ENCODE peak calls at places on chromosomes 7 and 10, in nine cellular contexts. V is T-cell; M is HT-29; Y is psoas muscle; A is activated naive CD8-positive, alpha-beta T cell treated with anti-CD3 and anti-CD28 coated beads, Interleukin-2, amount 10 ng/mL, durations not matched to agents 7 days and 5 days; C is DMS 273 treated with DMSO at 0.1 percent for 48 hours; L is brain pericyte; F is stimulated activated CD4-positive, alpha-beta T cell treated with anti-CD3 and anti-CD28 coated beads, Interleukin-4, amount 100 ng/mL, for 24 hours; Z is Jurkat, Clone E6-1. D is an unnamed sample.

GRCh38 chr7:1559626-1560590 is 3.9 kb upstream of the TMEM184A start:
- DNase-seq in A (no peak), Z (no peak), Y (peak), M (no peak), F (no peak), V (no peak), L (no peak), C (no peak), D (no peak)

GRCh38 chr7:102322202-102322715 is 34.0 kb downstream of the SPDYE6 start:
- DNase-seq in F (no peak), A (no peak), Z (no peak), Y (no peak), M (no peak), V (no peak), L (no peak), C (no peak), D (no peak)

GRCh38 chr10:125868372-125868975 is 12.6 kb downstream of the DHX32 start:
- DNase-seq in V (no peak), Z (peak), F (peak), M (peak), Y (no peak), L (no peak), C (no peak), A (no peak), D (no peak)

GRCh38 chr10:63633677-63634487 is 112.7 kb downstream of the REEP3 start:
- DNase-seq in F (no peak), L (no peak), Z (peak), V (no peak), A (no peak), C (peak), M (peak), Y (no peak), D (peak)

GRCh38 chr7:151755131-151755787 is 121.7 kb downstream of the PRKAG2 start:
- DNase-seq in Y (peak), F (no peak), C (no peak), V (no peak), Z (no peak), A (no peak), M (no peak), L (no peak), D (no peak)

GRCh38 chr7:104779888-104780287 is 234.1 kb upstream of the KMT2E start:
- DNase-seq in C (no peak), V (no peak), F (no peak), M (no peak), L (no peak), Z (no peak), A (no peak), Y (no peak), D (no peak)

GRCh38 chr7:100825760-100826545 is 1.4 kb downstream of the EPHB4 start:
- DNase-seq in M (peak), Y (peak), F (no peak), A (no peak), C (no peak), L (no peak), Z (no peak), V (no peak), D (peak)

GRCh38 chr10:110919349-110919931 is at the start of gene SHOC2:
- DNase-seq in C (no peak), V (peak), A (peak), Z (no peak), F (peak), L (no peak), M (peak), Y (peak), D (no peak)

GRCh38 chr10:60796481-60796880 is 18.2 kb downstream of the CDK1 start:
- DNase-seq in Y (no peak), M (no peak), Z (no peak), L (no peak), A (no peak), V (no peak), F (no peak), C (no peak), D (no peak)

GRCh38 chr10:99966306-99966705 is 43.4 kb downstream of the DNMBP start:
- DNase-seq in V (no peak), Z (no peak), Y (no peak), A (no peak), F (no peak), M (peak), L (no peak), C (no peak), D (no peak)

GRCh38 chr10:69807122-69807521 is 5.4 kb downstream of the COL13A1 start:
- DNase-seq in C (no peak), Y (no peak), M (no peak), F (no peak), V (no peak), Z (no peak), L (no peak), A (no peak), D (no peak)

GRCh38 chr10:121662945-121663917 is 65.0 kb upstream of the FGFR2 start:
- DNase-seq in M (peak), A (no peak), L (no peak), V (no peak), Y (no peak), Z (peak), C (no peak), F (no peak), D (no peak)

GRCh38 chr10:98267894-98268693 is at the start of gene LOXL4:
- DNase-seq in L (no peak), F (no peak), Y (peak), M (peak), Z (no peak), C (peak), A (no peak), V (no peak), D (no peak)

GRCh38 chr7:120986665-120987064 is 1.8 kb upstream of the CPED1 start:
- DNase-seq in M (no peak), V (no peak), Y (no peak), F (no peak), C (no peak), L (no peak), A (no peak), Z (no peak), D (no peak)

GRCh38 chr7:136036336-136036735 is 59.2 kb upstream of the MTPN start:
- DNase-seq in F (no peak), L (no peak), M (no peak), A (no peak), Y (no peak), Z (no peak), C (no peak), V (no peak), D (no peak)

GRCh38 chr10:116080553-116080952 is 192.5 kb downstream of the GFRA1 start:
- DNase-seq in Z (no peak), A (no peak), Y (no peak), V (no peak), L (no peak), M (no peak), C (no peak), F (no peak), D (no peak)

GRCh38 chr7:36746347-36746746 is 22.1 kb upstream of the AOAH start:
- DNase-seq in L (no peak), F (no peak), A (no peak), V (no peak), C (no peak), Z (no peak), Y (no peak), M (no peak), D (no peak)

GRCh38 chr10:121158988-121159579 is 307.9 kb downstream of the WDR11 start:
- DNase-seq in F (no peak), M (peak), C (no peak), V (no peak), Z (no peak), A (no peak), L (no peak), Y (no peak), D (no peak)

D was measured in NCI-H1694 treated with DMSO at 0.1 percent for 48 hours.